ENCODE peak calls at places on chromosomes 12 and 14, in four cellular contexts. W, M, U and N are unnamed samples.
A peak's percentile ranks its signal among the peaks of the same experiment; 100 is the strongest.

GRCh38 chr12:65668981-65669695 is 155.1 kb upstream of the HMGA2 start:
- DNase-seq in W (no peak), U (no peak), M (no peak), N (no peak)

GRCh38 chr14:35492569-35493014 is 41.4 kb upstream of the INSM2 start:
- DNase-seq in W (no peak), U (no peak), M (no peak), N (no peak)

GRCh38 chr12:120678572-120678971 is 8.4 kb upstream of the MLEC start:
- DNase-seq in M (no peak), U (no peak), W (no peak), N (no peak)

GRCh38 chr12:80064269-80064668 is 35.1 kb upstream of the OTOGL start:
- DNase-seq in U (no peak), W (no peak), M (no peak), N (peak; percentile 44)

GRCh38 chr14:101761881-101762529 is 496 bp downstream of the PPP2R5C start:
- DNase-seq in W (peak; percentile 44), M (peak; percentile 81), U (no peak), N (no peak)

GRCh38 chr12:89346741-89347324 is 5.5 kb downstream of the DUSP6 start:
- DNase-seq in W (peak; percentile 68), M (peak; percentile 75), U (peak; percentile 45), N (peak; percentile 66)

GRCh38 chr14:56751471-56751870 is 58.8 kb downstream of the OTX2 start:
- DNase-seq in M (no peak), U (no peak), W (peak; percentile 63), N (no peak)

GRCh38 chr12:44874981-44875416 is 1.1 kb downstream of the NELL2 start:
- DNase-seq in M (no peak), U (no peak), W (peak; percentile 63), N (no peak)

GRCh38 chr14:95097385-95097784 is 59.9 kb downstream of the DICER1 start:
- DNase-seq in M (no peak), W (no peak), U (no peak), N (no peak)

GRCh38 chr12:22722779-22723178 is 97.8 kb downstream of the ETNK1 start:
- DNase-seq in M (no peak), W (no peak), U (no peak), N (no peak)

GRCh38 chr12:2287151-2287550 is 234.4 kb downstream of the CACNA1C start:
- DNase-seq in W (no peak), U (no peak), M (no peak), N (no peak)

GRCh38 chr12:119673634-119674033 is 5.7 kb downstream of the PRKAB1 start:
- DNase-seq in U (no peak), W (no peak), M (peak; percentile 68), N (no peak)
- TF ChIP-seq POLR2AphosphoS5 in U (no peak), W (no peak), M (peak; percentile 64), N (no peak)

GRCh38 chr12:124698211-124698997 is 131.0 kb upstream of the NCOR2 start:
- DNase-seq in M (no peak), U (no peak), W (no peak), N (no peak)

GRCh38 chr12:124699878-124700277 is 132.5 kb upstream of the NCOR2 start:
- DNase-seq in W (no peak), U (no peak), M (no peak), N (no peak)

GRCh38 chr12:124702736-124703135 is 135.3 kb upstream of the NCOR2 start:
- DNase-seq in U (no peak), W (no peak), M (no peak), N (no peak)

GRCh38 chr12:124698998-124699305 is 131.5 kb upstream of the NCOR2 start:
- DNase-seq in M (no peak), U (no peak), W (no peak), N (no peak)

DNA sequence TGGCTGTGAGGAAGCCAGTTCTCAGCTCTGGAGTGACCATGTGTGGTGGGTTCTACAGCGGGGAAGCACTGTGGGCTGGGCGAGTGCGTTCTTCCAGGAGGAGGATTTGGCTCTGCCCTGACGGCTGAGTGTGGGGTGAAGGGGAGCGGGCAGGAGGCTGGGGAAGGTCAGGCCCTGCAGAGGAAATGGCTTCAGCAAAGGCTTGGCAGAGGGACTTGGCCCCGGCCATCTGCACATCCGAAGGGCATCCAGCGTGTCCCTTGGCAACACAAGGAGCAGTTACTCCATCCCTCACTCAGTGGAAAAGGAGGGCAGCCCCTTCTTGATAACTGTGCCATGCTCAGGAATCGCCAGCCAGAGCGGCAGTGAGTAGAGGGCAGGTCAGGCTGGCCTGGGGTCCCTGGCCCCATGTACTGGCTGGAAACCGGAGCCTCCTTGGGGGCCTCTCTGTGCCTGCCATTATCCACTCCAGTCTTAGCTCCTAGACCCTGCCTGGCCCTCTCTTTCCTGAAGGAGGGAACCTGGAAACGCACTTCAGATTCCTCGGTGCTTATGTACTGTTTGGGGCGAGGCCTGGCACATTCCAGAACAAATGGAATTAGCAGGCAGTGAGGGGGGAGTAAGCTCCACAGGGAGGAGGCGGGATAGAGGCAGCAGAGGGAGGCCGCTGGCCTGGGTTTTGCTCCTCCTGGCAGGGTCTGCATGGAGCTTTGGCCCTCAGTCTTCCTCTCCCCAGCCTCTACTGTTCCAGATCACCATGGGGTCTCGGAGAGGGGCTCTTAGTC is 133.6 kb upstream of the NCOR2 start:
- DNase-seq in M (no peak), W (peak; percentile 39), U (no peak), N (no peak)
- TF ChIP-seq POLR2AphosphoS5 in M (no peak), W (no peak), U (no peak), N (no peak)

GRCh38 chr14:99549684-99550083 is 54.3 kb downstream of the CCDC85C start:
- DNase-seq in M (no peak), U (no peak), W (no peak), N (no peak)

GRCh38 chr14:99552021-99552553 is 51.9 kb downstream of the CCDC85C start:
- DNase-seq in M (no peak), W (no peak), U (no peak), N (no peak)

GRCh38 chr14:99548871-99549270 is 55.1 kb downstream of the CCDC85C start:
- DNase-seq in M (no peak), U (no peak), W (no peak), N (no peak)

GRCh38 chr14:99551034-99551922 is 52.7 kb downstream of the CCDC85C start:
- DNase-seq in U (no peak), W (no peak), M (no peak), N (no peak)

DNA sequence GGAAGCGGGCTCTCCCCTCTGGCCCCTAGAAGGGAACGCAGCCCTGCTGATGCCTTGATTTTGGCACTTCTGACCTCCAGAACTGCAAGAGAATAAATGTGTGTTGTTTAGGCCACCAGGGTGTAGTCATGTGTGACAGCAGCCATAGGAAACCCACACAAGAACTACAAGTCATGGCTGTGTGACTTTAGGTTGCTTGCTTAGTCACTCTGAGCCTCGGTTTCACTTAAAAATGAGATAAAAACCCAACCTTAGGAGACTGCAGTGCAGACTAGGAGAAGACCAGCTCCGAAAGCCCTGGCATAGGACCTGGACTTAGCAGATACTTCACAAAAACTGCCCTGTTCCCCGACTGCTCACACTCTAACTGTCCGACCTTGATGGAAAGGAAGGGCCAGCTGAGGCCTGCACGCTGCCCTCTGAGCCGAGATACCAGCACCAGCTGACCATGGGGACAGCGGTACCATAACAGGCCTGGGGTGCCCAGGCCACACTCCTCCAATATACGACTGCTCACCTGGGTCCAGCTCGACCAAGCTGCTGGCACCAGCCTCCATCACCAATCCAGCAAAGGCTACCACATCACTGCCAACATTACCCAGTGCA is 53.5 kb downstream of the CCDC85C start:
- DNase-seq in M (no peak), W (no peak), U (no peak), N (no peak)
- TF ChIP-seq POLR2AphosphoS5 in M (no peak), W (no peak), U (no peak), N (no peak)

DNA sequence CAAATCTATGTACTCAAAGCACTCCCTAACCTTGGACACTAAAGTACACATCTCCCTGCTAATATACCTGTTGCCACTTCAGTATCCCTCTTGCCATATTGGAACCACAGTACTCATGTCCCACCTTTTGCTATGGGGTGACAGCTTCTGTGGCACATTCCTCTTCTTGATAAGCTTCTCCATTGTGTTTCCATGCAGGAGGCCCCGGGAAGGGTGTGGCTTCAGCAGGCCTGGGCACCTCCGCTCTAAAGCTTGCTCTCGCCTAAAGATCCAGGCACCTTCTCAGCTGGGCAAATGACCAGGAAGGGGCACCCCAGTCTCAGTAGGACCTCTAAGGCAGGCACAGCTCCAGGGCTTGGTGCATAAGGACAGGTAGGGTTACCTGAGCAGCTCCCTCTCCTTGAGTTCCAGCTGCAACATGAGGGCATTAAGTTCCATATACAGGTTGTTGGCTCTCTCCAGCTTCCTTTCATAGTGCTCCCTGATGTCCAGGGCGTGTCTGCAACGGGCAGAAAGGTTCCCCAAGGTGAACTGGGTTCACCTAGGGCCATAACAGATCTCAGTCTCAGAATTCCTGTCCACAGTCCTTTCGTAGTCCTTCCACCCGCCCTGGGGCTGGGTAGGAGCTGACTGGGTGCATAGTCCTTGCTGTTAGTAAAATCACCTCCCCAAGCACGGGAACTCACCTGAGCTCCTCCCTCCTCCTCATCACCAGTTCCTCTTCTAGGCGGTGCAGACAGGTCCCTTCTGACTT is 15.9 kb downstream of the MAP3K12 start:
- DNase-seq in W (peak; percentile 37), M (peak; percentile 67), U (no peak), N (no peak)
- TF ChIP-seq POLR2AphosphoS5 in W (peak; percentile 43), M (no peak), U (peak; percentile 51), N (no peak)

DNA sequence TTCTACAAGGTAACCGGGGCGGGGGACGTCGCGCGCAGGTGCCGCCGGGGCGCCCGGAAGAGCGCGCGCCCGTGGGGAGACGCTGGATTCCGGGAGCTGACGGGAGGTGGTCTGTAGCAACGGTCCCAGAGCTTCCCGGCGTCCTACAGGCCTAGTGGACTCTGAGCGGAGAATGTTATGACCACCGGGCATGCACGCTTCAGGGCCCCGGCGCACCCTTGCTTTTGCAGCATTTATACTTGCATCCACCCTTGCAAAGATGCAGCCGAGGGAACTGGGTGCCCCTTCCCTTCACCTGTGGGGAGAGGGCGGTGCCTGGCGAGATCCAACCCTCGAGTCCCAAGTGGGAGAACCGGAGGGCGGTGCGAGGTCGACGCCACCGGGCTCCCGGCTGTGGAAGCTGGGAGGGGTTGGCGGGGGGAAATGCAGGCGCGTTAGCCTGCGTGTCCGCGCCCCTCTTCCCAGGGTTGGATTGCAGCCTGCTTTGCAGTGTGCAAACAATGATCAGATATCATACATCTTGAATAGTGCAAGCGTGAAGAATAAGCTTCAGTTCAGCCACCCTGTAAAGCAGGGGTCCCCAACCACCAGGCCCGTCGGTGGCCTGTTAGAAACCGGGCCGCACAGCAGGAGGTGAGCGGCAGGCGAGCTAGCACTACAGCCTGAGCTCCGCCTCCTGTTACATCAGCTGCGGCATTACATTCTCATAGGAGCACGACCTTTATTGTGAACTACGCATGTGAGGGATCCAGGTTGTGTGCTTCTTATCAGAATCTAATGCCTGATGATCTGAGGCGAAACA is 576 bp downstream of the ERP29 start:
- DNase-seq in M (peak; percentile 78), W (peak; percentile 93), U (peak; percentile 74), N (no peak)
- TF ChIP-seq POLR2AphosphoS5 in M (peak; percentile 75), W (peak; percentile 78), U (peak; percentile 76), N (peak; percentile 64)